ENCODE peak calls at places on chromosomes 2 and 18, in four cellular contexts. One of them, this sample, is unnamed.

GRCh38 chr18:11654736-11655604 is 34.1 kb upstream of the GNAL start:
- DNase-seq in endodermal cell: peak; percentile 92
- DNase-seq in sigmoid colon: no peak
- DNase-seq in left lung: peak; percentile 43
- DNase-seq in this sample: peak; percentile 42

GRCh38 chr2:105056245-105056644 is 18.4 kb downstream of the MRPS9 start:
- DNase-seq in sigmoid colon: no peak
- DNase-seq in left lung: no peak
- DNase-seq in endodermal cell: no peak
- DNase-seq in this sample: no peak

GRCh38 chr2:16119741-16120140 is 179.4 kb downstream of the MYCN start:
- DNase-seq in endodermal cell: peak; percentile 7
- DNase-seq in left lung: no peak
- DNase-seq in sigmoid colon: no peak
- DNase-seq in this sample: no peak

GRCh38 chr2:83850071-83850725 is 608.9 kb downstream of the SUCLG1 start:
- DNase-seq in endodermal cell: no peak
- DNase-seq in sigmoid colon: no peak
- DNase-seq in left lung: no peak
- DNase-seq in this sample: no peak

GRCh38 chr2:109545828-109546713 is 67.7 kb downstream of the SEPTIN10 start:
- DNase-seq in sigmoid colon: peak; percentile 84
- DNase-seq in endodermal cell: peak; percentile 92
- DNase-seq in left lung: no peak
- DNase-seq in this sample: peak; percentile 53

GRCh38 chr2:46939596-46940359 is 24.2 kb upstream of the MCFD2 start:
- DNase-seq in sigmoid colon: no peak
- DNase-seq in left lung: no peak
- DNase-seq in endodermal cell: no peak
- DNase-seq in this sample: no peak

GRCh38 chr2:6896930-6897759 is 19.6 kb downstream of the RSAD2 start:
- DNase-seq in endodermal cell: no peak
- DNase-seq in sigmoid colon: no peak
- DNase-seq in left lung: no peak
- DNase-seq in this sample: no peak

GRCh38 chr2:230913406-230913805 is 11.6 kb downstream of the GPR55 start:
- DNase-seq in endodermal cell: peak; percentile 59
- DNase-seq in left lung: peak; percentile 39
- DNase-seq in sigmoid colon: peak; percentile 77
- DNase-seq in this sample: peak; percentile 31

GRCh38 chr2:107001551-107001950 is 115.6 kb upstream of the ST6GAL2 start:
- DNase-seq in left lung: no peak
- DNase-seq in sigmoid colon: no peak
- DNase-seq in endodermal cell: no peak
- DNase-seq in this sample: no peak

GRCh38 chr2:235283246-235283645 is 210.6 kb upstream of the AGAP1 start:
- DNase-seq in endodermal cell: no peak
- DNase-seq in left lung: no peak
- DNase-seq in sigmoid colon: no peak
- DNase-seq in this sample: no peak

GRCh38 chr2:180717588-180717987 is 262.8 kb upstream of the UBE2E3 start:
- DNase-seq in sigmoid colon: no peak
- DNase-seq in left lung: no peak
- DNase-seq in endodermal cell: no peak
- DNase-seq in this sample: no peak

GRCh38 chr2:122451040-122451439 is 695.6 kb downstream of the TSN start:
- DNase-seq in sigmoid colon: no peak
- DNase-seq in left lung: no peak
- DNase-seq in endodermal cell: peak; percentile 57
- DNase-seq in this sample: no peak

GRCh38 chr2:108586631-108587030 is 52.4 kb downstream of the LIMS1 start:
- DNase-seq in sigmoid colon: no peak
- DNase-seq in left lung: no peak
- DNase-seq in endodermal cell: no peak
- DNase-seq in this sample: no peak

GRCh38 chr2:219453691-219454131 is 19.1 kb downstream of the SPEG start:
- DNase-seq in left lung: no peak
- DNase-seq in endodermal cell: peak; percentile 59
- DNase-seq in sigmoid colon: peak; percentile 100
- DNase-seq in this sample: no peak

GRCh38 chr18:825891-826585 is 14.0 kb upstream of the YES1 start:
- DNase-seq in sigmoid colon: no peak
- DNase-seq in left lung: no peak
- DNase-seq in endodermal cell: no peak
- DNase-seq in this sample: no peak

GRCh38 chr2:129778608-129778877 is 200.9 kb upstream of the RAB6C start:
- DNase-seq in sigmoid colon: no peak
- DNase-seq in endodermal cell: peak; percentile 28
- DNase-seq in left lung: no peak
- DNase-seq in this sample: no peak

GRCh38 chr2:233449071-233449901 is 95.0 kb downstream of the DGKD start:
- DNase-seq in endodermal cell: peak; percentile 93
- DNase-seq in sigmoid colon: peak; percentile 66
- DNase-seq in left lung: peak; percentile 36
- DNase-seq in this sample: peak; percentile 53

GRCh38 chr18:79182047-79182713 is 113.0 kb downstream of the ATP9B start:
- DNase-seq in endodermal cell: peak; percentile 79
- DNase-seq in left lung: no peak
- DNase-seq in sigmoid colon: no peak
- DNase-seq in this sample: no peak

GRCh38 chr18:11587432-11587831 is 22.0 kb upstream of the SLC35G4 start:
- DNase-seq in sigmoid colon: no peak
- DNase-seq in left lung: no peak
- DNase-seq in endodermal cell: peak; percentile 4
- DNase-seq in this sample: no peak

GRCh38 chr2:27356056-27356381 is 545 bp downstream of the GTF3C2 start:
- DNase-seq in left lung: peak; percentile 72
- DNase-seq in endodermal cell: peak; percentile 84
- DNase-seq in sigmoid colon: peak; percentile 70
- DNase-seq in this sample: peak; percentile 71

GRCh38 chr2:209472871-209473270 is 49.0 kb downstream of the MAP2 start:
- DNase-seq in left lung: no peak
- DNase-seq in sigmoid colon: no peak
- DNase-seq in endodermal cell: no peak
- DNase-seq in this sample: no peak

GRCh38 chr18:41075212-41075611 is 879.8 kb upstream of the PIK3C3 start:
- DNase-seq in left lung: no peak
- DNase-seq in endodermal cell: no peak
- DNase-seq in sigmoid colon: no peak
- DNase-seq in this sample: no peak

GRCh38 chr2:212005077-212005671 is 533.4 kb downstream of the ERBB4 start:
- DNase-seq in left lung: no peak
- DNase-seq in endodermal cell: peak; percentile 75
- DNase-seq in sigmoid colon: no peak
- DNase-seq in this sample: peak; percentile 26

GRCh38 chr2:128557841-128558241 is 239.2 kb upstream of the HS6ST1 start:
- DNase-seq in endodermal cell: no peak
- DNase-seq in sigmoid colon: no peak
- DNase-seq in left lung: no peak
- DNase-seq in this sample: no peak

GRCh38 chr2:26491563-26492167 is 13.7 kb upstream of the OTOF start:
- DNase-seq in endodermal cell: no peak
- DNase-seq in left lung: no peak
- DNase-seq in sigmoid colon: no peak
- DNase-seq in this sample: peak; percentile 90

GRCh38 chr2:144078802-144079386 is 441.0 kb downstream of the ZEB2 start:
- DNase-seq in endodermal cell: no peak
- DNase-seq in sigmoid colon: no peak
- DNase-seq in left lung: no peak
- DNase-seq in this sample: no peak

GRCh38 chr2:45177870-45178269 is 168.6 kb upstream of the SIX2 start:
- DNase-seq in endodermal cell: no peak
- DNase-seq in sigmoid colon: no peak
- DNase-seq in left lung: no peak
- DNase-seq in this sample: no peak

GRCh38 chr2:119760237-119760807 is 600 bp downstream of the PTPN4 start:
- DNase-seq in left lung: peak; percentile 46
- DNase-seq in sigmoid colon: peak; percentile 75
- DNase-seq in endodermal cell: peak; percentile 83
- DNase-seq in this sample: no peak

GRCh38 chr2:38406597-38407110 is 29.6 kb upstream of the ATL2 start:
- DNase-seq in sigmoid colon: no peak
- DNase-seq in left lung: peak; percentile 47
- DNase-seq in endodermal cell: no peak
- DNase-seq in this sample: peak; percentile 58
- H3K27ac ChIP-seq in sigmoid colon: peak overlapping the region; percentile 43
- H3K27ac ChIP-seq in left lung: peak overlapping the region; percentile 79
- H3K27ac ChIP-seq in endodermal cell: no peak overlapping the region
- H3K27ac ChIP-seq in this sample: peak overlapping the region; percentile 85

GRCh38 chr2:74401891-74402290 is 19.5 kb downstream of the C2orf81 start:
- DNase-seq in left lung: no peak
- DNase-seq in endodermal cell: no peak
- DNase-seq in sigmoid colon: no peak
- DNase-seq in this sample: no peak

GRCh38 chr2:74396149-74396548 is 16.0 kb upstream of the DCTN1 start:
- DNase-seq in sigmoid colon: no peak
- DNase-seq in left lung: no peak
- DNase-seq in endodermal cell: no peak
- DNase-seq in this sample: no peak

DNA sequence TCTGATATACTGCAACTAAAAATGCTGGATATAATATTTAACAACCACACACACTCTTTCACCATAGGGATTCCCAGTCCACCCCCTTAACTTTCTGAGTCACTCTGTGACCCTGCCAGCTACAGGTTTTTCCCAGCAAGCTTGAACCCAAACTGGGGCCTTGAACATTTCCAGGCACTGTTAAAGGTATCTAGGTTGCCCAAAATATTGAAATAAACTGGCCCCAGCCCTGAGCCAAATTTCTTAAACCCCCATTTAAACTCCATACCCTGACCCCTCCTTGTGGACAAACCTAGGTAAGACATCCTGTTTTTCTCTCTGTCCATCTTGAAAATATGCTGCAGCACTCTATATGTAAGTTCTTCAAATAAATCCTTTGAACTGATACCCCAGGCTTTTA is 19.7 kb upstream of the DCTN1 start:
- DNase-seq in left lung: no peak
- DNase-seq in endodermal cell: no peak
- DNase-seq in sigmoid colon: no peak
- DNase-seq in this sample: no peak
- TF ChIP-seq CTCF in left lung: peak; percentile 45
- TF ChIP-seq CTCF in endodermal cell: peak; percentile 79
- TF ChIP-seq CTCF in sigmoid colon: peak; percentile 32
- TF ChIP-seq CTCF in this sample: peak; percentile 61

GRCh38 chr18:2970762-2971659 is 41.9 kb downstream of the LPIN2 start:
- DNase-seq in left lung: peak; percentile 57
- DNase-seq in endodermal cell: no peak
- DNase-seq in sigmoid colon: no peak
- DNase-seq in this sample: peak; percentile 63
- H3K27ac ChIP-seq in left lung: peak overlapping the region; percentile 78
- H3K27ac ChIP-seq in endodermal cell: no peak overlapping the region
- H3K27ac ChIP-seq in sigmoid colon: peak overlapping the region; percentile 44
- H3K27ac ChIP-seq in this sample: peak overlapping the region; percentile 87

GRCh38 chr2:176111891-176112374 is 4.6 kb upstream of the HOXD10 start:
- DNase-seq in endodermal cell: peak; percentile 56
- DNase-seq in left lung: no peak
- DNase-seq in sigmoid colon: no peak
- DNase-seq in this sample: no peak

GRCh38 chr2:176109226-176109954 is 2.3 kb downstream of the HOXD11 start:
- DNase-seq in sigmoid colon: no peak
- DNase-seq in endodermal cell: peak; percentile 25
- DNase-seq in left lung: no peak
- DNase-seq in this sample: no peak

GRCh38 chr2:176109955-176110345 is 2.9 kb downstream of the HOXD11 start:
- DNase-seq in sigmoid colon: no peak
- DNase-seq in endodermal cell: no peak
- DNase-seq in left lung: no peak
- DNase-seq in this sample: no peak

GRCh38 chr2:176112375-176113302 is 3.9 kb upstream of the HOXD10 start:
- DNase-seq in endodermal cell: peak; percentile 58
- DNase-seq in left lung: no peak
- DNase-seq in sigmoid colon: no peak
- DNase-seq in this sample: no peak

DNA sequence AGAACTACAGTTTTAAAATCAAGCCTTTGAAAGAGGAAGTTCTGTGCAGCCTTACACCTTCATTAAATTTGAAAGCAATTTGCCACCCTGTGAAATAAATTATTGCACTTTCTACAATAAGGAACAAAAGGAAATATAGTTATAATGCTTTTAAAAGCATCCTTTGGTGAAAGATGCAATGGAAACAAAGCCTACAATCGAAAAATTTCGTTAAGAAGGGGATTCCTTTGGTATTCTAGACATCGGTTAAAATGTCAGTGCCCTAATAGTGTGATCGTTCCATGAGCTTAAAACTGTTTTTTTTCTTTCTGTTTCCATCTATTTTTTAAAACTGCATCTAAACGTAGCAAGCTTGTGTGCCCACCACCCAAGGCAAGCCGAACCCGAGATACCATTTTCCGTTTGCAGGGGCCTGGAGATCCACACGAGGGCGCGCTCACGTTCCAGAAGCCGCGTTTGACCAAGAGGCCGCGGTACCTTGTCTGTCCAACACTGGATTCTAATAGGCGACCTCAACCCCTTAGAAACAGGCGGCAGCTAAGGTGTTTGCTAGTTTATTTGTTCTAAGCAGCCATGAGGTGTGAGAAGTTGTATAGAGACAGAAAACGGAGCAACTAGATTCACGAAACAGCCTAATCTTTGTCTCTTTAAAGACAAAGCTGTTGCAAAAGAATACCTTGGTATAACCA is 4.0 kb downstream of the HOXD11 start:
- DNase-seq in left lung: no peak
- DNase-seq in endodermal cell: peak; percentile 92
- DNase-seq in sigmoid colon: no peak
- DNase-seq in this sample: no peak
- TF ChIP-seq CTCF in left lung: no peak
- TF ChIP-seq CTCF in endodermal cell: peak; percentile 87
- TF ChIP-seq CTCF in sigmoid colon: peak; percentile 37
- TF ChIP-seq CTCF in this sample: peak; percentile 16

DNA sequence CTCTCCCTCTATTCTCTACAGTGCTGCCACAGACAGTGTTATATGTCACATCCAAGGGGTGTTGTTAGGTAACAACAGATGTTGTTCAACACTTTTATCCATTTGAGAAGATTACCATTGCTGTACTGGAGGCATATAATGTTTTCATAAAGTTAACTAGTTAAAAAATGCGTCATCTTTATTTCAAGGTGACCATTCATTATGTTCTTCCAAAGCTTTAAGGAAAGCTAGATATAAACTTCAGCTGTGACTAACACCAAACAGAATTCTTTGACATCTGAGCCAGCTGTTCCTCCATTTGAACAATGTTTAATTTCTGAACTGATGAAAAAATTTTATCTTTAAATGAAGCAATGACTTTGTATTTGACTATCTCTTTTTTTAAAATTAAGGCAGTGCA is 1099.6 kb upstream of the TMEFF2 start:
- DNase-seq in left lung: no peak
- DNase-seq in endodermal cell: no peak
- DNase-seq in sigmoid colon: no peak
- DNase-seq in this sample: no peak
- H3K27ac ChIP-seq in left lung: no peak overlapping the region
- H3K27ac ChIP-seq in endodermal cell: no peak overlapping the region
- H3K27ac ChIP-seq in sigmoid colon: no peak overlapping the region
- H3K27ac ChIP-seq in this sample: no peak overlapping the region

GRCh38 chr2:237451582-237452469 is 35.2 kb upstream of the MLPH start:
- DNase-seq in endodermal cell: peak; percentile 83
- DNase-seq in sigmoid colon: no peak
- DNase-seq in left lung: no peak
- DNase-seq in this sample: no peak
- TF ChIP-seq CTCF in endodermal cell: peak; percentile 72
- TF ChIP-seq CTCF in sigmoid colon: peak; percentile 31
- TF ChIP-seq CTCF in left lung: no peak
- TF ChIP-seq CTCF in this sample: no peak

GRCh38 chr2:197558393-197558792 is 42.5 kb downstream of the MOB4 start:
- DNase-seq in sigmoid colon: no peak
- DNase-seq in endodermal cell: no peak
- DNase-seq in left lung: no peak
- DNase-seq in this sample: no peak
- H3K27ac ChIP-seq in sigmoid colon: no peak overlapping the region
- H3K27ac ChIP-seq in endodermal cell: no peak overlapping the region
- H3K27ac ChIP-seq in left lung: no peak overlapping the region
- H3K27ac ChIP-seq in this sample: no peak overlapping the region